ENCODE peak calls at places on chromosomes 16 and 17, in ten cellular contexts. One of them, this sample, is unnamed.

GRCh38 chr17:63930951-63931575 is 1.1 kb downstream of the CD79B start:
- DNase-seq in heart left ventricle: peak; percentile 86
- DNase-seq in CD8-positive, alpha-beta memory T cell: peak; percentile 46
- DNase-seq in stimulated activated effector memory CD8-positive, alpha-beta T cell treated with anti-CD3 and anti-CD28 coated beads, Interleukin-12 subunit alpha, Interleukin-12 subunit beta, amount 100 ng/mL, for 72 hours: peak; percentile 42
- DNase-seq in T-helper 1 cell: peak; percentile 54
- DNase-seq in Daoy: peak; percentile 43
- DNase-seq in stimulated activated CD4-positive, alpha-beta T cell treated with anti-CD3 and anti-CD28 coated beads, Interleukin-4, amount 100 ng/mL, for 4 hours: peak; percentile 52
- DNase-seq in left ventricle myocardium inferior: peak; percentile 77
- DNase-seq in fibroblast of pulmonary artery: no peak
- DNase-seq in NCI-H774: no peak
- DNase-seq in this sample: peak; percentile 46

GRCh38 chr16:88289549-88290344 is 93.0 kb upstream of the ZNF469 start:
- DNase-seq in heart left ventricle: no peak
- DNase-seq in CD8-positive, alpha-beta memory T cell: no peak
- DNase-seq in stimulated activated effector memory CD8-positive, alpha-beta T cell treated with anti-CD3 and anti-CD28 coated beads, Interleukin-12 subunit alpha, Interleukin-12 subunit beta, amount 100 ng/mL, for 72 hours: no peak
- DNase-seq in T-helper 1 cell: no peak
- DNase-seq in Daoy: no peak
- DNase-seq in stimulated activated CD4-positive, alpha-beta T cell treated with anti-CD3 and anti-CD28 coated beads, Interleukin-4, amount 100 ng/mL, for 4 hours: no peak
- DNase-seq in left ventricle myocardium inferior: peak; percentile 14
- DNase-seq in fibroblast of pulmonary artery: peak; percentile 31
- DNase-seq in NCI-H774: no peak
- DNase-seq in this sample: no peak

GRCh38 chr17:16406742-16407674 is 8.4 kb upstream of the TRPV2 start:
- DNase-seq in heart left ventricle: peak; percentile 78
- DNase-seq in CD8-positive, alpha-beta memory T cell: no peak
- DNase-seq in stimulated activated effector memory CD8-positive, alpha-beta T cell treated with anti-CD3 and anti-CD28 coated beads, Interleukin-12 subunit alpha, Interleukin-12 subunit beta, amount 100 ng/mL, for 72 hours: no peak
- DNase-seq in T-helper 1 cell: no peak
- DNase-seq in Daoy: peak; percentile 40
- DNase-seq in stimulated activated CD4-positive, alpha-beta T cell treated with anti-CD3 and anti-CD28 coated beads, Interleukin-4, amount 100 ng/mL, for 4 hours: no peak
- DNase-seq in left ventricle myocardium inferior: peak; percentile 71
- DNase-seq in fibroblast of pulmonary artery: no peak
- DNase-seq in NCI-H774: no peak
- DNase-seq in this sample: no peak

GRCh38 chr16:79839851-79840321 is 239.3 kb upstream of the MAF start:
- DNase-seq in heart left ventricle: no peak
- DNase-seq in CD8-positive, alpha-beta memory T cell: no peak
- DNase-seq in stimulated activated effector memory CD8-positive, alpha-beta T cell treated with anti-CD3 and anti-CD28 coated beads, Interleukin-12 subunit alpha, Interleukin-12 subunit beta, amount 100 ng/mL, for 72 hours: no peak
- DNase-seq in T-helper 1 cell: no peak
- DNase-seq in Daoy: no peak
- DNase-seq in stimulated activated CD4-positive, alpha-beta T cell treated with anti-CD3 and anti-CD28 coated beads, Interleukin-4, amount 100 ng/mL, for 4 hours: no peak
- DNase-seq in left ventricle myocardium inferior: peak; percentile 38
- DNase-seq in fibroblast of pulmonary artery: no peak
- DNase-seq in NCI-H774: no peak
- DNase-seq in this sample: no peak

GRCh38 chr16:58451945-58452401 is 48.0 kb upstream of the NDRG4 start:
- DNase-seq in heart left ventricle: no peak
- DNase-seq in CD8-positive, alpha-beta memory T cell: no peak
- DNase-seq in stimulated activated effector memory CD8-positive, alpha-beta T cell treated with anti-CD3 and anti-CD28 coated beads, Interleukin-12 subunit alpha, Interleukin-12 subunit beta, amount 100 ng/mL, for 72 hours: no peak
- DNase-seq in T-helper 1 cell: no peak
- DNase-seq in Daoy: peak; percentile 66
- DNase-seq in stimulated activated CD4-positive, alpha-beta T cell treated with anti-CD3 and anti-CD28 coated beads, Interleukin-4, amount 100 ng/mL, for 4 hours: no peak
- DNase-seq in left ventricle myocardium inferior: no peak
- DNase-seq in fibroblast of pulmonary artery: peak; percentile 56
- DNase-seq in NCI-H774: no peak
- DNase-seq in this sample: no peak

GRCh38 chr17:73906896-73907600 is 262.8 kb upstream of the SDK2 start:
- DNase-seq in heart left ventricle: no peak
- DNase-seq in CD8-positive, alpha-beta memory T cell: no peak
- DNase-seq in stimulated activated effector memory CD8-positive, alpha-beta T cell treated with anti-CD3 and anti-CD28 coated beads, Interleukin-12 subunit alpha, Interleukin-12 subunit beta, amount 100 ng/mL, for 72 hours: no peak
- DNase-seq in T-helper 1 cell: no peak
- DNase-seq in Daoy: no peak
- DNase-seq in stimulated activated CD4-positive, alpha-beta T cell treated with anti-CD3 and anti-CD28 coated beads, Interleukin-4, amount 100 ng/mL, for 4 hours: no peak
- DNase-seq in left ventricle myocardium inferior: no peak
- DNase-seq in fibroblast of pulmonary artery: no peak
- DNase-seq in NCI-H774: no peak
- DNase-seq in this sample: no peak

GRCh38 chr17:72714357-72714966 is 378.0 kb downstream of the SLC39A11 start:
- DNase-seq in heart left ventricle: no peak
- DNase-seq in CD8-positive, alpha-beta memory T cell: no peak
- DNase-seq in stimulated activated effector memory CD8-positive, alpha-beta T cell treated with anti-CD3 and anti-CD28 coated beads, Interleukin-12 subunit alpha, Interleukin-12 subunit beta, amount 100 ng/mL, for 72 hours: no peak
- DNase-seq in T-helper 1 cell: no peak
- DNase-seq in Daoy: peak; percentile 69
- DNase-seq in stimulated activated CD4-positive, alpha-beta T cell treated with anti-CD3 and anti-CD28 coated beads, Interleukin-4, amount 100 ng/mL, for 4 hours: no peak
- DNase-seq in left ventricle myocardium inferior: no peak
- DNase-seq in fibroblast of pulmonary artery: no peak
- DNase-seq in NCI-H774: peak; percentile 34
- DNase-seq in this sample: no peak

GRCh38 chr17:62950067-62950466 is 16.0 kb upstream of the TANC2 start:
- DNase-seq in heart left ventricle: no peak
- DNase-seq in CD8-positive, alpha-beta memory T cell: no peak
- DNase-seq in stimulated activated effector memory CD8-positive, alpha-beta T cell treated with anti-CD3 and anti-CD28 coated beads, Interleukin-12 subunit alpha, Interleukin-12 subunit beta, amount 100 ng/mL, for 72 hours: no peak
- DNase-seq in T-helper 1 cell: no peak
- DNase-seq in Daoy: peak; percentile 71
- DNase-seq in stimulated activated CD4-positive, alpha-beta T cell treated with anti-CD3 and anti-CD28 coated beads, Interleukin-4, amount 100 ng/mL, for 4 hours: no peak
- DNase-seq in left ventricle myocardium inferior: peak; percentile 32
- DNase-seq in fibroblast of pulmonary artery: peak; percentile 93
- DNase-seq in NCI-H774: no peak
- DNase-seq in this sample: no peak

GRCh38 chr16:50685456-50686058 is 4.4 kb upstream of the SNX20 start:
- DNase-seq in heart left ventricle: no peak
- DNase-seq in CD8-positive, alpha-beta memory T cell: no peak
- DNase-seq in stimulated activated effector memory CD8-positive, alpha-beta T cell treated with anti-CD3 and anti-CD28 coated beads, Interleukin-12 subunit alpha, Interleukin-12 subunit beta, amount 100 ng/mL, for 72 hours: no peak
- DNase-seq in T-helper 1 cell: no peak
- DNase-seq in Daoy: no peak
- DNase-seq in stimulated activated CD4-positive, alpha-beta T cell treated with anti-CD3 and anti-CD28 coated beads, Interleukin-4, amount 100 ng/mL, for 4 hours: no peak
- DNase-seq in left ventricle myocardium inferior: no peak
- DNase-seq in fibroblast of pulmonary artery: no peak
- DNase-seq in NCI-H774: no peak
- DNase-seq in this sample: no peak

GRCh38 chr16:87581867-87582220 is 20.5 kb upstream of the JPH3 start:
- DNase-seq in heart left ventricle: no peak
- DNase-seq in CD8-positive, alpha-beta memory T cell: no peak
- DNase-seq in stimulated activated effector memory CD8-positive, alpha-beta T cell treated with anti-CD3 and anti-CD28 coated beads, Interleukin-12 subunit alpha, Interleukin-12 subunit beta, amount 100 ng/mL, for 72 hours: no peak
- DNase-seq in T-helper 1 cell: no peak
- DNase-seq in Daoy: peak; percentile 95
- DNase-seq in stimulated activated CD4-positive, alpha-beta T cell treated with anti-CD3 and anti-CD28 coated beads, Interleukin-4, amount 100 ng/mL, for 4 hours: no peak
- DNase-seq in left ventricle myocardium inferior: peak; percentile 68
- DNase-seq in fibroblast of pulmonary artery: peak; percentile 98
- DNase-seq in NCI-H774: no peak
- DNase-seq in this sample: peak; percentile 92

GRCh38 chr16:66028505-66029216 is 337.8 kb upstream of the CDH5 start:
- DNase-seq in heart left ventricle: no peak
- DNase-seq in CD8-positive, alpha-beta memory T cell: no peak
- DNase-seq in stimulated activated effector memory CD8-positive, alpha-beta T cell treated with anti-CD3 and anti-CD28 coated beads, Interleukin-12 subunit alpha, Interleukin-12 subunit beta, amount 100 ng/mL, for 72 hours: no peak
- DNase-seq in T-helper 1 cell: no peak
- DNase-seq in Daoy: peak; percentile 14
- DNase-seq in stimulated activated CD4-positive, alpha-beta T cell treated with anti-CD3 and anti-CD28 coated beads, Interleukin-4, amount 100 ng/mL, for 4 hours: no peak
- DNase-seq in left ventricle myocardium inferior: no peak
- DNase-seq in fibroblast of pulmonary artery: peak; percentile 67
- DNase-seq in NCI-H774: no peak
- DNase-seq in this sample: no peak

GRCh38 chr17:74635418-74635817 is 11.9 kb upstream of the CD300E start:
- DNase-seq in heart left ventricle: no peak
- DNase-seq in CD8-positive, alpha-beta memory T cell: no peak
- DNase-seq in stimulated activated effector memory CD8-positive, alpha-beta T cell treated with anti-CD3 and anti-CD28 coated beads, Interleukin-12 subunit alpha, Interleukin-12 subunit beta, amount 100 ng/mL, for 72 hours: no peak
- DNase-seq in T-helper 1 cell: no peak
- DNase-seq in Daoy: no peak
- DNase-seq in stimulated activated CD4-positive, alpha-beta T cell treated with anti-CD3 and anti-CD28 coated beads, Interleukin-4, amount 100 ng/mL, for 4 hours: no peak
- DNase-seq in left ventricle myocardium inferior: no peak
- DNase-seq in fibroblast of pulmonary artery: no peak
- DNase-seq in NCI-H774: peak; percentile 86
- DNase-seq in this sample: no peak

GRCh38 chr17:77441130-77441920 is 300.6 kb downstream of the SEC14L1 start:
- DNase-seq in heart left ventricle: no peak
- DNase-seq in CD8-positive, alpha-beta memory T cell: peak; percentile 91
- DNase-seq in stimulated activated effector memory CD8-positive, alpha-beta T cell treated with anti-CD3 and anti-CD28 coated beads, Interleukin-12 subunit alpha, Interleukin-12 subunit beta, amount 100 ng/mL, for 72 hours: no peak
- DNase-seq in T-helper 1 cell: peak; percentile 58
- DNase-seq in Daoy: no peak
- DNase-seq in stimulated activated CD4-positive, alpha-beta T cell treated with anti-CD3 and anti-CD28 coated beads, Interleukin-4, amount 100 ng/mL, for 4 hours: no peak
- DNase-seq in left ventricle myocardium inferior: no peak
- DNase-seq in fibroblast of pulmonary artery: no peak
- DNase-seq in NCI-H774: no peak
- DNase-seq in this sample: no peak

GRCh38 chr16:56419740-56420548 is 5.4 kb downstream of the AMFR start:
- DNase-seq in heart left ventricle: no peak
- DNase-seq in CD8-positive, alpha-beta memory T cell: no peak
- DNase-seq in stimulated activated effector memory CD8-positive, alpha-beta T cell treated with anti-CD3 and anti-CD28 coated beads, Interleukin-12 subunit alpha, Interleukin-12 subunit beta, amount 100 ng/mL, for 72 hours: no peak
- DNase-seq in T-helper 1 cell: no peak
- DNase-seq in Daoy: no peak
- DNase-seq in stimulated activated CD4-positive, alpha-beta T cell treated with anti-CD3 and anti-CD28 coated beads, Interleukin-4, amount 100 ng/mL, for 4 hours: no peak
- DNase-seq in left ventricle myocardium inferior: no peak
- DNase-seq in fibroblast of pulmonary artery: no peak
- DNase-seq in NCI-H774: no peak
- DNase-seq in this sample: no peak

GRCh38 chr16:57797526-57798266 is 4.6 kb downstream of the KIFC3 start:
- DNase-seq in heart left ventricle: peak; percentile 60
- DNase-seq in CD8-positive, alpha-beta memory T cell: no peak
- DNase-seq in stimulated activated effector memory CD8-positive, alpha-beta T cell treated with anti-CD3 and anti-CD28 coated beads, Interleukin-12 subunit alpha, Interleukin-12 subunit beta, amount 100 ng/mL, for 72 hours: no peak
- DNase-seq in T-helper 1 cell: no peak
- DNase-seq in Daoy: no peak
- DNase-seq in stimulated activated CD4-positive, alpha-beta T cell treated with anti-CD3 and anti-CD28 coated beads, Interleukin-4, amount 100 ng/mL, for 4 hours: no peak
- DNase-seq in left ventricle myocardium inferior: no peak
- DNase-seq in fibroblast of pulmonary artery: no peak
- DNase-seq in NCI-H774: no peak
- DNase-seq in this sample: no peak

GRCh38 chr16:66446737-66447136 is 19.6 kb downstream of the BEAN1 start:
- DNase-seq in heart left ventricle: no peak
- DNase-seq in CD8-positive, alpha-beta memory T cell: no peak
- DNase-seq in stimulated activated effector memory CD8-positive, alpha-beta T cell treated with anti-CD3 and anti-CD28 coated beads, Interleukin-12 subunit alpha, Interleukin-12 subunit beta, amount 100 ng/mL, for 72 hours: no peak
- DNase-seq in T-helper 1 cell: no peak
- DNase-seq in Daoy: no peak
- DNase-seq in stimulated activated CD4-positive, alpha-beta T cell treated with anti-CD3 and anti-CD28 coated beads, Interleukin-4, amount 100 ng/mL, for 4 hours: no peak
- DNase-seq in left ventricle myocardium inferior: no peak
- DNase-seq in fibroblast of pulmonary artery: no peak
- DNase-seq in NCI-H774: no peak
- DNase-seq in this sample: no peak

GRCh38 chr17:38458521-38458920 is 30.3 kb downstream of the ARHGAP23 start:
- DNase-seq in heart left ventricle: no peak
- DNase-seq in CD8-positive, alpha-beta memory T cell: no peak
- DNase-seq in stimulated activated effector memory CD8-positive, alpha-beta T cell treated with anti-CD3 and anti-CD28 coated beads, Interleukin-12 subunit alpha, Interleukin-12 subunit beta, amount 100 ng/mL, for 72 hours: no peak
- DNase-seq in T-helper 1 cell: no peak
- DNase-seq in Daoy: no peak
- DNase-seq in stimulated activated CD4-positive, alpha-beta T cell treated with anti-CD3 and anti-CD28 coated beads, Interleukin-4, amount 100 ng/mL, for 4 hours: no peak
- DNase-seq in left ventricle myocardium inferior: no peak
- DNase-seq in fibroblast of pulmonary artery: no peak
- DNase-seq in NCI-H774: no peak
- DNase-seq in this sample: no peak

GRCh38 chr16:81446318-81447275 is 2.0 kb downstream of the CMIP start:
- DNase-seq in heart left ventricle: peak; percentile 69
- DNase-seq in CD8-positive, alpha-beta memory T cell: peak; percentile 37
- DNase-seq in stimulated activated effector memory CD8-positive, alpha-beta T cell treated with anti-CD3 and anti-CD28 coated beads, Interleukin-12 subunit alpha, Interleukin-12 subunit beta, amount 100 ng/mL, for 72 hours: no peak
- DNase-seq in T-helper 1 cell: no peak
- DNase-seq in Daoy: peak; percentile 55
- DNase-seq in stimulated activated CD4-positive, alpha-beta T cell treated with anti-CD3 and anti-CD28 coated beads, Interleukin-4, amount 100 ng/mL, for 4 hours: no peak
- DNase-seq in left ventricle myocardium inferior: no peak
- DNase-seq in fibroblast of pulmonary artery: no peak
- DNase-seq in NCI-H774: no peak
- DNase-seq in this sample: peak; percentile 56

GRCh38 chr16:6955303-6955702 is 377.3 kb upstream of the RBFOX1 start:
- DNase-seq in heart left ventricle: no peak
- DNase-seq in CD8-positive, alpha-beta memory T cell: no peak
- DNase-seq in stimulated activated effector memory CD8-positive, alpha-beta T cell treated with anti-CD3 and anti-CD28 coated beads, Interleukin-12 subunit alpha, Interleukin-12 subunit beta, amount 100 ng/mL, for 72 hours: no peak
- DNase-seq in T-helper 1 cell: no peak
- DNase-seq in Daoy: no peak
- DNase-seq in stimulated activated CD4-positive, alpha-beta T cell treated with anti-CD3 and anti-CD28 coated beads, Interleukin-4, amount 100 ng/mL, for 4 hours: no peak
- DNase-seq in left ventricle myocardium inferior: no peak
- DNase-seq in fibroblast of pulmonary artery: no peak
- DNase-seq in NCI-H774: no peak
- DNase-seq in this sample: no peak

GRCh38 chr16:89172171-89172900 is 788 bp downstream of the CDH15 start:
- DNase-seq in heart left ventricle: no peak
- DNase-seq in CD8-positive, alpha-beta memory T cell: no peak
- DNase-seq in stimulated activated effector memory CD8-positive, alpha-beta T cell treated with anti-CD3 and anti-CD28 coated beads, Interleukin-12 subunit alpha, Interleukin-12 subunit beta, amount 100 ng/mL, for 72 hours: no peak
- DNase-seq in T-helper 1 cell: no peak
- DNase-seq in Daoy: no peak
- DNase-seq in stimulated activated CD4-positive, alpha-beta T cell treated with anti-CD3 and anti-CD28 coated beads, Interleukin-4, amount 100 ng/mL, for 4 hours: no peak
- DNase-seq in left ventricle myocardium inferior: no peak
- DNase-seq in fibroblast of pulmonary artery: no peak
- DNase-seq in NCI-H774: no peak
- DNase-seq in this sample: no peak

GRCh38 chr16:67406628-67407027 is 9.6 kb downstream of the ZDHHC1 start:
- DNase-seq in heart left ventricle: no peak
- DNase-seq in CD8-positive, alpha-beta memory T cell: no peak
- DNase-seq in stimulated activated effector memory CD8-positive, alpha-beta T cell treated with anti-CD3 and anti-CD28 coated beads, Interleukin-12 subunit alpha, Interleukin-12 subunit beta, amount 100 ng/mL, for 72 hours: no peak
- DNase-seq in T-helper 1 cell: no peak
- DNase-seq in Daoy: peak; percentile 74
- DNase-seq in stimulated activated CD4-positive, alpha-beta T cell treated with anti-CD3 and anti-CD28 coated beads, Interleukin-4, amount 100 ng/mL, for 4 hours: no peak
- DNase-seq in left ventricle myocardium inferior: no peak
- DNase-seq in fibroblast of pulmonary artery: peak; percentile 71
- DNase-seq in NCI-H774: no peak
- DNase-seq in this sample: no peak

GRCh38 chr16:27273670-27274522 is 5.3 kb upstream of the NSMCE1 start:
- DNase-seq in heart left ventricle: no peak
- DNase-seq in CD8-positive, alpha-beta memory T cell: no peak
- DNase-seq in stimulated activated effector memory CD8-positive, alpha-beta T cell treated with anti-CD3 and anti-CD28 coated beads, Interleukin-12 subunit alpha, Interleukin-12 subunit beta, amount 100 ng/mL, for 72 hours: no peak
- DNase-seq in T-helper 1 cell: no peak
- DNase-seq in Daoy: peak; percentile 37
- DNase-seq in stimulated activated CD4-positive, alpha-beta T cell treated with anti-CD3 and anti-CD28 coated beads, Interleukin-4, amount 100 ng/mL, for 4 hours: no peak
- DNase-seq in left ventricle myocardium inferior: no peak
- DNase-seq in fibroblast of pulmonary artery: no peak
- DNase-seq in NCI-H774: no peak
- DNase-seq in this sample: no peak

GRCh38 chr17:68771867-68772515 is 170.8 kb upstream of the FAM20A start:
- DNase-seq in heart left ventricle: no peak
- DNase-seq in CD8-positive, alpha-beta memory T cell: no peak
- DNase-seq in stimulated activated effector memory CD8-positive, alpha-beta T cell treated with anti-CD3 and anti-CD28 coated beads, Interleukin-12 subunit alpha, Interleukin-12 subunit beta, amount 100 ng/mL, for 72 hours: no peak
- DNase-seq in T-helper 1 cell: no peak
- DNase-seq in Daoy: peak; percentile 41
- DNase-seq in stimulated activated CD4-positive, alpha-beta T cell treated with anti-CD3 and anti-CD28 coated beads, Interleukin-4, amount 100 ng/mL, for 4 hours: no peak
- DNase-seq in left ventricle myocardium inferior: no peak
- DNase-seq in fibroblast of pulmonary artery: peak; percentile 92
- DNase-seq in NCI-H774: peak; percentile 24
- DNase-seq in this sample: no peak

GRCh38 chr17:16974569-16975265 is 2.8 kb upstream of the TNFRSF13B start:
- DNase-seq in heart left ventricle: no peak
- DNase-seq in CD8-positive, alpha-beta memory T cell: no peak
- DNase-seq in stimulated activated effector memory CD8-positive, alpha-beta T cell treated with anti-CD3 and anti-CD28 coated beads, Interleukin-12 subunit alpha, Interleukin-12 subunit beta, amount 100 ng/mL, for 72 hours: no peak
- DNase-seq in T-helper 1 cell: no peak
- DNase-seq in Daoy: no peak
- DNase-seq in stimulated activated CD4-positive, alpha-beta T cell treated with anti-CD3 and anti-CD28 coated beads, Interleukin-4, amount 100 ng/mL, for 4 hours: no peak
- DNase-seq in left ventricle myocardium inferior: no peak
- DNase-seq in fibroblast of pulmonary artery: no peak
- DNase-seq in NCI-H774: no peak
- DNase-seq in this sample: no peak

GRCh38 chr17:77872714-77873517 is 85.6 kb upstream of the TNRC6C start:
- DNase-seq in heart left ventricle: peak; percentile 14
- DNase-seq in CD8-positive, alpha-beta memory T cell: no peak
- DNase-seq in stimulated activated effector memory CD8-positive, alpha-beta T cell treated with anti-CD3 and anti-CD28 coated beads, Interleukin-12 subunit alpha, Interleukin-12 subunit beta, amount 100 ng/mL, for 72 hours: no peak
- DNase-seq in T-helper 1 cell: no peak
- DNase-seq in Daoy: no peak
- DNase-seq in stimulated activated CD4-positive, alpha-beta T cell treated with anti-CD3 and anti-CD28 coated beads, Interleukin-4, amount 100 ng/mL, for 4 hours: no peak
- DNase-seq in left ventricle myocardium inferior: no peak
- DNase-seq in fibroblast of pulmonary artery: no peak
- DNase-seq in NCI-H774: no peak
- DNase-seq in this sample: no peak

GRCh38 chr16:26859086-26859485 is 207.6 kb upstream of the C16orf82 start:
- DNase-seq in heart left ventricle: no peak
- DNase-seq in CD8-positive, alpha-beta memory T cell: no peak
- DNase-seq in stimulated activated effector memory CD8-positive, alpha-beta T cell treated with anti-CD3 and anti-CD28 coated beads, Interleukin-12 subunit alpha, Interleukin-12 subunit beta, amount 100 ng/mL, for 72 hours: no peak
- DNase-seq in T-helper 1 cell: no peak
- DNase-seq in Daoy: no peak
- DNase-seq in stimulated activated CD4-positive, alpha-beta T cell treated with anti-CD3 and anti-CD28 coated beads, Interleukin-4, amount 100 ng/mL, for 4 hours: no peak
- DNase-seq in left ventricle myocardium inferior: no peak
- DNase-seq in fibroblast of pulmonary artery: no peak
- DNase-seq in NCI-H774: no peak
- DNase-seq in this sample: no peak

GRCh38 chr16:12976491-12976890 is 75.1 kb downstream of the SHISA9 start:
- DNase-seq in heart left ventricle: no peak
- DNase-seq in CD8-positive, alpha-beta memory T cell: no peak
- DNase-seq in stimulated activated effector memory CD8-positive, alpha-beta T cell treated with anti-CD3 and anti-CD28 coated beads, Interleukin-12 subunit alpha, Interleukin-12 subunit beta, amount 100 ng/mL, for 72 hours: no peak
- DNase-seq in T-helper 1 cell: no peak
- DNase-seq in Daoy: no peak
- DNase-seq in stimulated activated CD4-positive, alpha-beta T cell treated with anti-CD3 and anti-CD28 coated beads, Interleukin-4, amount 100 ng/mL, for 4 hours: no peak
- DNase-seq in left ventricle myocardium inferior: no peak
- DNase-seq in fibroblast of pulmonary artery: no peak
- DNase-seq in NCI-H774: no peak
- DNase-seq in this sample: no peak

GRCh38 chr16:85569615-85570212 is 43.4 kb upstream of the GSE1 start:
- DNase-seq in heart left ventricle: no peak
- DNase-seq in CD8-positive, alpha-beta memory T cell: peak; percentile 66
- DNase-seq in stimulated activated effector memory CD8-positive, alpha-beta T cell treated with anti-CD3 and anti-CD28 coated beads, Interleukin-12 subunit alpha, Interleukin-12 subunit beta, amount 100 ng/mL, for 72 hours: peak; percentile 43
- DNase-seq in T-helper 1 cell: no peak
- DNase-seq in Daoy: peak; percentile 94
- DNase-seq in stimulated activated CD4-positive, alpha-beta T cell treated with anti-CD3 and anti-CD28 coated beads, Interleukin-4, amount 100 ng/mL, for 4 hours: no peak
- DNase-seq in left ventricle myocardium inferior: no peak
- DNase-seq in fibroblast of pulmonary artery: peak; percentile 52
- DNase-seq in NCI-H774: no peak
- DNase-seq in this sample: peak; percentile 75

This sample was measured in adrenal gland.